ENCODE peak calls at places on chromosomes 11 and 22, in nine cellular contexts. T, M, E, W, H, R, U, V and D are unnamed samples.

GRCh38 chr11:73429121-73429740 is 53.0 kb downstream of the RELT start:
- DNase-seq in W (no peak), V (no peak), T (no peak), R (peak; percentile 60), U (no peak), E (no peak), H (no peak), M (no peak), D (no peak)

GRCh38 chr11:102293873-102294601 is 23.2 kb upstream of the BIRC3 start:
- DNase-seq in V (no peak), H (no peak), R (peak; percentile 77), W (no peak), U (no peak), M (no peak), T (no peak), E (no peak), D (peak; percentile 70)

GRCh38 chr11:20493340-20493739 is 105.8 kb downstream of the PRMT3 start:
- DNase-seq in H (no peak), T (no peak), R (no peak), V (no peak), U (no peak), W (no peak), M (no peak), E (no peak), D (no peak)

GRCh38 chr22:17810570-17811116 is 36.4 kb upstream of the BID start:
- DNase-seq in H (no peak), U (no peak), T (no peak), R (no peak), W (no peak), V (no peak), E (no peak), M (no peak), D (no peak)

GRCh38 chr11:130300567-130300966 is 14.2 kb downstream of the ZBTB44 start:
- DNase-seq in M (no peak), W (no peak), V (no peak), H (no peak), T (no peak), E (no peak), R (no peak), U (no peak), D (no peak)

GRCh38 chr11:12727556-12728070 is 53.4 kb downstream of the TEAD1 start:
- DNase-seq in U (no peak), H (no peak), W (no peak), T (no peak), E (no peak), M (no peak), V (no peak), R (peak; percentile 39), D (no peak)

GRCh38 chr11:123052884-123053721 is 8.8 kb downstream of the HSPA8 start:
- DNase-seq in W (no peak), H (no peak), M (no peak), T (no peak), U (no peak), R (no peak), E (no peak), V (no peak), D (no peak)

GRCh38 chr11:8567597-8568198 is 26.3 kb downstream of the STK33 start:
- DNase-seq in R (peak; percentile 27), T (no peak), U (no peak), E (peak; percentile 14), W (no peak), H (no peak), V (no peak), M (no peak), D (no peak)

GRCh38 chr11:14969922-14970323 is 2.2 kb downstream of the CALCA start:
- DNase-seq in E (no peak), M (no peak), U (no peak), T (peak; percentile 75), V (no peak), R (peak; percentile 53), H (no peak), W (peak; percentile 36), D (no peak)

GRCh38 chr11:130624946-130625345 is 176.5 kb downstream of the ADAMTS15 start:
- DNase-seq in V (no peak), U (no peak), T (no peak), M (no peak), H (no peak), R (no peak), W (no peak), E (no peak), D (no peak)

GRCh38 chr22:33210129-33210784 is 152.1 kb upstream of the SYN3 start:
- DNase-seq in E (no peak), U (peak; percentile 12), H (no peak), M (no peak), R (peak; percentile 46), W (no peak), V (no peak), T (peak; percentile 20), D (peak; percentile 55)

GRCh38 chr11:67409261-67409666 is 5.4 kb downstream of the TBC1D10C start:
- DNase-seq in E (no peak), V (no peak), W (peak; percentile 58), H (peak; percentile 57), M (no peak), R (no peak), U (no peak), T (peak; percentile 79), D (peak; percentile 74)